ENCODE peak calls at places on chromosomes 1 and 21, in six cellular contexts. P is tibial nerve, N is astrocyte of the spinal cord, S is Peyer's patch, K is cardiac fibroblast, T is fibroblast of mammary gland. X is an unnamed sample.

GRCh38 chr1:96633695-96634094 is 87.9 kb upstream of the PTBP2 start:
- DNase-seq in S (no peak), K (no peak), T (no peak), P (no peak), N (no peak), X (no peak)

GRCh38 chr1:102241431-102242338 is 245.0 kb upstream of the OLFM3 start:
- DNase-seq in P (no peak), S (no peak), K (no peak), T (no peak), N (no peak), X (no peak)

GRCh38 chr1:31562707-31563360 is 13.5 kb upstream of the TINAGL1 start:
- DNase-seq in S (no peak), P (no peak), T (no peak), N (no peak), K (peak; percentile 47), X (no peak)

GRCh38 chr1:54955359-54955758 is 25.1 kb upstream of the TMEM61 start:
- DNase-seq in N (peak; percentile 59), P (no peak), S (no peak), K (peak; percentile 82), T (peak; percentile 65), X (no peak)

GRCh38 chr1:5926686-5927435 is 65.4 kb downstream of the NPHP4 start:
- DNase-seq in N (no peak), P (no peak), T (no peak), S (peak; percentile 3), K (no peak), X (no peak)

GRCh38 chr1:116224561-116224960 is 113.4 kb downstream of the MAB21L3 start:
- DNase-seq in K (no peak), N (no peak), T (no peak), P (no peak), S (no peak), X (no peak)

GRCh38 chr1:10968411-10968826 is 44.0 kb upstream of the TARDBP start:
- DNase-seq in N (no peak), K (no peak), S (peak; percentile 35), T (no peak), P (no peak), X (no peak)

GRCh38 chr1:180230416-180230790 is 339 bp downstream of the LHX4 start:
- DNase-seq in N (peak; percentile 22), S (no peak), T (no peak), P (no peak), K (no peak), X (no peak)

GRCh38 chr1:209545423-209545822 is 38.1 kb upstream of the CAMK1G start:
- DNase-seq in T (no peak), S (no peak), K (no peak), N (no peak), P (no peak), X (no peak)

GRCh38 chr21:41411449-41412089 is 14.5 kb upstream of the MX1 start:
- DNase-seq in K (peak; percentile 7), T (peak; percentile 14), N (no peak), P (no peak), S (no peak), X (no peak)

GRCh38 chr1:60823151-60823550 is 259.2 kb upstream of the NFIA start:
- DNase-seq in K (no peak), T (no peak), N (no peak), S (no peak), P (no peak), X (no peak)

GRCh38 chr1:94527447-94528031 is 14.0 kb downstream of the F3 start:
- DNase-seq in T (peak; percentile 55), S (no peak), K (peak; percentile 47), N (peak; percentile 9), P (no peak), X (no peak)

GRCh38 chr21:36791695-36792451 is 93.0 kb downstream of the SIM2 start:
- DNase-seq in K (no peak), P (no peak), T (no peak), N (no peak), S (no peak), X (no peak)

GRCh38 chr1:39654291-39654690 is 14.8 kb upstream of the HEYL start:
- DNase-seq in N (no peak), P (no peak), S (no peak), K (peak; percentile 42), T (peak; percentile 71), X (no peak)

GRCh38 chr1:58477390-58477789 is 69.1 kb downstream of the OMA1 start:
- DNase-seq in S (no peak), N (no peak), K (no peak), T (no peak), P (no peak), X (no peak)

GRCh38 chr1:87595384-87595781 is 266.7 kb downstream of the LMO4 start:
- DNase-seq in T (no peak), K (no peak), N (no peak), S (no peak), P (no peak), X (no peak)

GRCh38 chr1:6953874-6954502 is 168.7 kb downstream of the CAMTA1 start:
- DNase-seq in P (no peak), N (no peak), S (no peak), K (no peak), T (no peak), X (no peak)
- TF ChIP-seq CTCF in P (no peak), N (no peak), S (no peak), K (no peak), T (no peak), X (no peak)

DNA sequence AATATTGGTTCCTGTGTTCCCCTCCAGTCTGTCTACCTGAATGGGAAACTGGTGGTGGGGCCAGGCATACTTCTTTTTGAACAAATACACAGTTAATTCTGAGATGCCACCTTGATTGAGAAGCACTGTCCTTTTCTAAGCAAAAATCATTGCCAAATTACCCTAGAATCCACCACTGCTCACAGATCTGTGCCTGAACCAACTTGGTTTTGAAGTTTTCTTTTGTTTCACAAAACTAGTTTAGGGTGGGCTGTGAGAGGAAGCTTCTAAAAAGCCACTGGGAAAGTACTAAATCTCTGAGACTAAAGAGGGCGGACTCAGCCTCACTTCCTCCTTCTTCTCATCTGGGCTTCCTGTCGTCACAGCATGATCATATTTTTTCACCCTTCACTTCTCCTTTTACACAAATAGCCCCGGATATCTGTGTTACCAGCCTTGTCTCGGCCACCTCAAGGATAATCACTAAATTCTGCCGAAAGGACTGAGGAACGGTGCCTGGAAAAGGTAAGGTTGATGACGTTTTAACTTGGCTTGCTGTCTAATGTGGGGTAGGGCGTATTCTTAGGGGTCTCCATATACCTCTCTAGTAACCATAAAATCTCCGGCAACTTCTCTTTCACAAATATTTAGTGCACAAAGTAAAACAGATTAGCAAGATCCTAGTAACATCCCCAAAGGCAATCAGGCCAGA is at the start of gene CD53:
- DNase-seq in K (no peak), P (no peak), S (peak; percentile 76), N (no peak), T (no peak), X (no peak)
- H3K4me3 ChIP-seq in K (no peak within 1 kb of the TSS), P (peak within 1 kb of the TSS; percentile 55), S (peak within 1 kb of the TSS; percentile 44), N (no peak within 1 kb of the TSS), T (no peak within 1 kb of the TSS), X (no peak within 1 kb of the TSS)

DNA sequence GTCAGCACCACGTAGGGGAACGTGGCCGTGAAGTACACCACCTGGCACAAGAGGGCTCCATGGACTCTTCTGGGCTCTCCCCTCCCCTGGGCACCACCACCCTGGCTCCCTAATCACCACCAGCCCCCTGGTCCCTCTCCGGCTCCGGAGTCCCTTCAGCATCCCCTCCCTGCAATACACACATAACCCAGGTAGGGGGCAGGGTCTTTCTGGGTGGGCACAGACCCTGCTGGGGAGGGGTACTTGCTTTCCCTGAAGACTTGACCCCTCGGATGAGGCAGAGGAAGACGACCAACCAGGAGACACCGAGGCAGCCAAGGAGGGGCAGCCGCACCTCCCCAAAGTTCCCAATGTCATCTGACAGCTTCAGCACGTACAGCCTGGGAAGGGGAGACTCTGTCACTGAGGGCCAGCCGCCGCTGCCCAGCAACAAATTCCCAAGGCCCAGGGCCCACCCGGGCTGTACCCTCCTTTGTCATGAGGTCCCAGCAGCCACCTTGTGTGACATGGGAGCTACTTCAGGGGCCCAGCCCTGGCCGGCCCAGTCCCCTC is 11.3 kb downstream of the CCDC24 start:
- DNase-seq in S (no peak), K (no peak), N (no peak), P (no peak), T (no peak), X (no peak)
- TF ChIP-seq CTCF in S (no peak), K (no peak), N (peak; percentile 46), P (no peak), T (peak; percentile 21), X (peak; percentile 17)

GRCh38 chr1:155974208-155975165 is 3.9 kb downstream of the ARHGEF2 start:
- DNase-seq in S (no peak), P (no peak), N (no peak), K (no peak), T (no peak), X (no peak)
- H3K4me3 ChIP-seq in S (peak overlapping the region; percentile 2), P (peak overlapping the region; percentile 21), N (peak overlapping the region; percentile 93), K (peak overlapping the region; percentile 87), T (peak overlapping the region; percentile 9), X (peak overlapping the region; percentile 84)

GRCh38 chr1:219385786-219386427 is 212.2 kb downstream of the LYPLAL1 start:
- DNase-seq in T (peak; percentile 66), P (no peak), N (peak; percentile 64), S (no peak), K (peak; percentile 77), X (no peak)
- TF ChIP-seq CTCF in T (peak; percentile 91), P (peak; percentile 50), N (peak; percentile 86), S (peak; percentile 49), K (peak; percentile 87), X (peak; percentile 84)

DNA sequence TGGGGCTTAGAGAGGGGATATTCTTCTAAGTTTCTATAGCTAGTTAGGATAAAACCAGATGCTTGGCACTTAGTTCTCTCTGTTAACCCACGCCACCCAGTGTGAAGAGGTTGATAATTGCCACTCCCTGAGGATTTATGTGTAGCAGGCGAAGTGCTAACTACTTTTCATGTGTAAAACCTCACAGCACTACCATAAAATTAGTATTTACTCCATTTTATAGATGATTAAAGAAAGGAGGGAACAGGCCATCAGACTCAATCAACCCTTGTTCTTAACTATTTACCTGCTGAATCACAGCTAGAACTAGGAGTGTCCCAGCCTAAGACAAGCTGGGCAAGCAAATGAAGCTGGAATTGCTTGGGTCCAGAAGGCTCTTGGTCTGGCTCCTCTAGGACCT is 8.9 kb downstream of the LIN28A start:
- DNase-seq in P (no peak), N (no peak), S (no peak), T (no peak), K (no peak), X (no peak)
- H3K4me3 ChIP-seq in P (no peak overlapping the region), N (no peak overlapping the region), S (no peak overlapping the region), T (no peak overlapping the region), K (no peak overlapping the region), X (no peak overlapping the region)

X was measured in AG09309.